ENCODE peak calls at places on chromosomes 11 and 22, in seven cellular contexts. K is fibroblast of lung; U is effector memory CD4-positive, alpha-beta T cell; X is colonic mucosa; A is cardiac muscle cell; Q is endodermal cell; I is OCI-LY7. V is an unnamed sample. For H3K9me3, the result is how much of the 10 kb centered on the place peaks cover.

GRCh38 chr22:40101417-40102101 is 76.2 kb upstream of the TNRC6B start:
- DNase-seq in U (no peak), A (no peak), I (no peak), Q (no peak), X (no peak), K (no peak), V (no peak)

GRCh38 chr11:119538748-119539147 is 115.8 kb upstream of the THY1 start:
- DNase-seq in U (no peak), X (no peak), Q (peak), A (no peak), I (no peak), K (no peak), V (no peak)

GRCh38 chr11:109845437-109845836 is 247.8 kb upstream of the ZC3H12C start:
- DNase-seq in U (no peak), K (no peak), Q (no peak), X (no peak), A (no peak), I (no peak), V (no peak)

GRCh38 chr11:66868726-66869291 is 11.9 kb downstream of the LRFN4 start:
- DNase-seq in U (peak), A (peak), Q (peak), K (no peak), I (peak), X (peak), V (peak)

GRCh38 chr11:119106564-119107537 is at the start of gene C2CD2L:
- DNase-seq in Q (peak), X (peak), U (peak), I (peak), K (peak), A (peak), V (peak)

GRCh38 chr22:36922097-36922608 is 8.7 kb downstream of the CSF2RB start:
- DNase-seq in K (no peak), Q (peak), A (no peak), X (no peak), I (no peak), U (no peak), V (no peak)

GRCh38 chr22:24752091-24752623 is 22.4 kb downstream of the PIWIL3 start:
- DNase-seq in U (no peak), I (no peak), Q (no peak), K (no peak), X (no peak), A (no peak), V (no peak)

GRCh38 chr11:120009938-120010337 is 128.0 kb downstream of the TRIM29 start:
- DNase-seq in I (no peak), K (no peak), X (no peak), A (no peak), Q (no peak), U (no peak), V (no peak)

GRCh38 chr11:72764503-72764902 is 12.3 kb upstream of the ARAP1 start:
- DNase-seq in I (no peak), U (no peak), Q (peak), A (no peak), X (peak), K (no peak), V (no peak)

GRCh38 chr11:61752117-61752924 is at the start of gene MYRF:
- DNase-seq in X (peak), Q (peak), I (no peak), U (peak), K (no peak), A (peak), V (peak)

GRCh38 chr11:35106595-35106994 is 32.4 kb upstream of the CD44 start:
- DNase-seq in Q (no peak), X (no peak), I (peak), A (no peak), K (no peak), U (no peak), V (peak)

GRCh38 chr11:31768744-31769143 is 42.4 kb downstream of the PAX6 start:
- DNase-seq in Q (no peak), I (no peak), A (no peak), U (no peak), K (no peak), X (no peak), V (no peak)

GRCh38 chr11:61580292-61580888 is 486 bp downstream of the SYT7 start:
- DNase-seq in A (no peak), Q (peak), X (no peak), U (no peak), I (no peak), K (no peak), V (no peak)

GRCh38 chr11:33734441-33735165 is 1.6 kb downstream of the CD59 start:
- DNase-seq in Q (no peak), A (no peak), K (peak), U (no peak), X (peak), I (no peak), V (no peak)
- H3K4me3 ChIP-seq in Q (peak), A (peak), K (peak), U (peak), X (peak), I (peak), V (peak)

DNA sequence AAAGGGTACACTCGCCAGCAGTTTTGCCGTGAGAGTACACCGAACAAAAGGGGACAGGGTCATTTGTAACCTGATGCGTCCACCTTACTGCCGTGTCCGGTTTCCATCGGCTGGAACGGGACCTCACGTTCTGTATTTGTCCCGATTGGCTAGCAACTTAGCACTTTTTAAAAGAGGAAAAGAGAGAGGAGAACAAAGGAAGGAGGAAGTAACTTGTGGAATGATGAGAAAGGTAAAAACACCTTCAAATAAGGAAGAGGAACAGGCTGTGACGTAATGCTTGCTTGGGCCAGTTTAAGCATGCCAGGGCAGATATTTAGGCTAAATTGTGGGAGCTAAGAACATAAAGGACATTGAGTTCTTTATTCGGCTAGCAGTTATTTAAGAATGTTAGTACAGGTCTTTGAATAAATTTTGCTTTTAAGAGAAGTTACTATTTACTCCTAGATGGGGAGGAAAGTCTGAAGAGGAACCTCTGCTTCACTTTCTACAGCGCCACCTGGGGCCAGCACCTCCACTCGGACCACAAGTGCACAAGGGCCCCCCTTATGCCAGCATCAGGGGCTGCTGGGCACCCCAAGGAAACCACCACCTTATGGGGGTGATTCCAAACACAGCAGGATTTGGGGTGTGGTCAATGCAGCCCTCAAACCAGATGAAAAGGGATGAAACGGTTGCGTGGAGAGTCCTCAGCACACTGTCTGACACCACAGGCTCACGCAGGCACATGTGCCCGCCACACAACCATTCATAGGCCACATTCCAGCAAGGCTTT is 5.8 kb downstream of the ARSA start:
- DNase-seq in A (no peak), K (no peak), U (no peak), X (peak), Q (peak), I (peak), V (peak)
- H3K27ac ChIP-seq in A (no peak), K (no peak), U (peak), X (peak), Q (no peak), I (peak), V (peak)

GRCh38 chr22:47376322-47376700 is 613.9 kb downstream of the TBC1D22A start:
- DNase-seq in I (no peak), Q (no peak), A (no peak), K (no peak), U (no peak), X (no peak), V (no peak)
- H3K9me3 ChIP-seq in I (under half), Q (under half), A (under half), K (under half), U (under half), X (under half), V (under half)

GRCh38 chr11:107508858-107509244 is 51.2 kb upstream of the CWF19L2 start:
- DNase-seq in I (no peak), K (no peak), A (no peak), Q (no peak), X (no peak), U (no peak), V (no peak)
- H3K4me3 ChIP-seq in I (no peak), K (no peak), A (no peak), Q (no peak), X (no peak), U (no peak), V (no peak)

GRCh38 chr22:42371112-42371900 is 60.9 kb downstream of the NFAM1 start:
- DNase-seq in I (no peak), U (no peak), K (no peak), X (no peak), Q (no peak), A (no peak), V (no peak)
- H3K27ac ChIP-seq in I (no peak), U (no peak), K (no peak), X (no peak), Q (no peak), A (no peak), V (no peak)

GRCh38 chr11:55572548-55572947 is 620 bp downstream of the OR4C16 start:
- DNase-seq in K (no peak), X (no peak), U (no peak), I (no peak), A (no peak), Q (no peak), V (no peak)

GRCh38 chr11:55571828-55572227 is at the start of gene OR4C16:
- DNase-seq in K (no peak), U (no peak), Q (no peak), A (no peak), I (no peak), X (no peak), V (no peak)
- H3K9me3 ChIP-seq in K (under half), U (under half), Q (half or more), A (under half), I (under half), X (under half), V (under half)

DNA sequence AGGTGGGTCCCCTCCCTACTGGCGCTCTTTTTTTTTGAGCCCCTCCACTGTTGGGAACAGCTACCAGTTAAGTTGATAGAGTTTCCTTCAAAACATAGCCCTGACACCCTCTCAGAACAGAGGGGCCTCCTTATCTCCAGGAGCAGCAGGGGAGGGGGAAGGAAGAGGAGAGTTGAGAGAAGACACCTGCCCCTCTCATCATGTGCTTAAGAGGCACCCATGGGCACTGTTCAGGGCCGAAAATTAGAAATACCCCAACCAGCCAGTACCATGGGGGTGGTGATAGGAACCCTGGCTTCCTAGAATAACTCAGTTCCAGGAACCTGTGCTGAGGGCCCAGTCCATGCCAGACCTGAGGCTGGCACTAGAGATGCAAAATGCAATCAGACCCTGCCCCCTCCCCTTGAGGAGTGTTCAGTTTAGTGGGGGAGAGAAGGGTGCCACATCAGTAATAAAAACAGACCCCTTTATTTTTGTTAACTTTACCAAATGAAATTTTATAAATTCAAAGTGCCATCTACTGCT is 9.4 kb upstream of the GDPD5 start:
- DNase-seq in K (no peak), A (no peak), I (no peak), Q (no peak), X (no peak), U (no peak), V (no peak)
- H3K4me3 ChIP-seq in K (no peak), A (no peak), I (no peak), Q (no peak), X (no peak), U (no peak), V (no peak)

GRCh38 chr11:59812220-59812619 is 1.6 kb upstream of the MRPL16 start:
- DNase-seq in K (no peak), U (no peak), X (no peak), Q (no peak), A (no peak), I (no peak), V (no peak)

GRCh38 chr11:59813364-59813763 is 2.8 kb upstream of the MRPL16 start:
- DNase-seq in X (no peak), K (no peak), A (no peak), I (no peak), U (no peak), Q (no peak), V (no peak)

GRCh38 chr11:59807047-59807446 is 3.5 kb downstream of the MRPL16 start:
- DNase-seq in X (no peak), U (no peak), Q (no peak), K (no peak), A (no peak), I (no peak), V (no peak)

GRCh38 chr11:59810189-59810910 is at the start of gene MRPL16:
- DNase-seq in K (peak), A (peak), U (peak), X (peak), I (peak), Q (peak), V (peak)

DNA sequence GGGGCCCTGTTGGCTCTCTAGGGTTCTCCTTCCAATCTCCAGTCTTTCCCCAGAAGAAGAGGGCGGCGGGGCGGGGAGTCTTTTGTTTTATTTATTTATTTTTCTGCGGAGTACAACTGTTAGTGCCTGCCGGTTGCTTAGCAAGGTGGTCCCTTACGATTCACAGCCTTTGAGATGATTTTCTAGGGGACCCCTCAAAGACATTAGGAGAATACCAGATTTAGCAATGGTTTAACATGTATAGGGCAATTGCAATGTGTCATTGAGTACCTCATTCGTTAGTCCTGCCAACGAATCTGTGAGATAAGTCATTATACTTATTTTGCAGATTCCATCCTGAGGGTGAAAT is 307 bp upstream of the MRPL16 start:
- DNase-seq in Q (no peak), U (no peak), I (no peak), A (no peak), K (no peak), X (no peak), V (no peak)
- H3K27ac ChIP-seq in Q (no peak), U (peak), I (peak), A (peak), K (peak), X (peak), V (peak)